ENCODE peak calls at places on chromosome 5, in seven cellular contexts. P, O, Z, S, Q, V and G are unnamed samples.

GRCh38 chr5:10461041-10461440 is 19.4 kb downstream of the ROPN1L start:
- DNase-seq in V (no peak), Q (no peak), Z (no peak), S (no peak), P (no peak), O (no peak), G (no peak)

GRCh38 chr5:107496466-107496865 is 174.3 kb downstream of the EFNA5 start:
- DNase-seq in S (no peak), Z (no peak), O (no peak), Q (no peak), V (no peak), P (no peak), G (no peak)

GRCh38 chr5:124512236-124512635 is 234.2 kb downstream of the ZNF608 start:
- DNase-seq in Z (peak; percentile 67), V (peak; percentile 37), S (no peak), O (no peak), Q (no peak), P (no peak), G (no peak)

GRCh38 chr5:81856948-81857928 is 106.3 kb upstream of the SSBP2 start:
- DNase-seq in S (peak; percentile 55), Z (peak; percentile 92), O (no peak), P (peak; percentile 69), V (peak; percentile 38), Q (peak; percentile 72), G (peak; percentile 86)

GRCh38 chr5:116650544-116650943 is 75.9 kb upstream of the SEMA6A start:
- DNase-seq in O (no peak), P (no peak), Q (no peak), S (no peak), Z (no peak), V (no peak), G (no peak)

GRCh38 chr5:57650360-57651069 is 167.9 kb upstream of the ACTBL2 start:
- DNase-seq in O (peak; percentile 89), Q (no peak), V (peak; percentile 70), Z (peak; percentile 25), S (peak; percentile 33), P (peak; percentile 8), G (peak; percentile 50)

GRCh38 chr5:84130006-84130580 is 254.6 kb downstream of the EDIL3 start:
- DNase-seq in S (no peak), Q (no peak), Z (no peak), V (no peak), O (no peak), P (no peak), G (no peak)

GRCh38 chr5:41312478-41313060 is 99.2 kb upstream of the C6 start:
- DNase-seq in Z (no peak), P (no peak), O (no peak), Q (no peak), S (no peak), V (no peak), G (no peak)

GRCh38 chr5:127358782-127359181 is 68.2 kb downstream of the MEGF10 start:
- DNase-seq in V (peak; percentile 26), S (no peak), Q (no peak), Z (no peak), O (no peak), P (no peak), G (no peak)

GRCh38 chr5:54695198-54695966 is 177.8 kb downstream of the SNX18 start:
- DNase-seq in Q (no peak), O (no peak), V (no peak), P (no peak), S (no peak), Z (no peak), G (no peak)

GRCh38 chr5:59745422-59745863 is 148.1 kb downstream of the PDE4D start:
- DNase-seq in P (peak; percentile 52), O (no peak), S (peak; percentile 43), Z (peak; percentile 55), V (peak; percentile 98), Q (no peak), G (peak; percentile 21)

GRCh38 chr5:148651528-148651927 is 2.8 kb downstream of the HTR4 start:
- DNase-seq in P (no peak), V (no peak), S (no peak), O (no peak), Z (no peak), Q (no peak), G (no peak)

GRCh38 chr5:149002761-149003689 is 59.8 kb downstream of the SH3TC2 start:
- DNase-seq in Q (no peak), O (no peak), V (peak; percentile 33), Z (no peak), S (no peak), P (no peak), G (no peak)

GRCh38 chr5:69189162-69190086 is at the start of gene CENPH:
- DNase-seq in V (peak; percentile 91), S (peak; percentile 88), P (peak; percentile 89), O (peak; percentile 93), Q (peak; percentile 79), Z (peak; percentile 92), G (peak; percentile 95)

GRCh38 chr5:1923341-1923740 is 40.6 kb upstream of the IRX4 start:
- DNase-seq in O (peak; percentile 8), Z (no peak), V (no peak), Q (no peak), S (no peak), P (no peak), G (no peak)

GRCh38 chr5:74640450-74641013 is at the start of gene ENC1:
- DNase-seq in Z (peak; percentile 93), S (peak; percentile 88), Q (peak; percentile 79), P (peak; percentile 84), V (peak; percentile 90), O (peak; percentile 94), G (peak; percentile 94)

GRCh38 chr5:161064297-161064696 is 212.3 kb upstream of the ATP10B start:
- DNase-seq in Q (no peak), S (no peak), O (no peak), P (no peak), Z (no peak), V (no peak), G (no peak)

GRCh38 chr5:161064800-161065199 is 212.8 kb upstream of the ATP10B start:
- DNase-seq in V (no peak), S (no peak), Q (no peak), Z (no peak), O (no peak), P (no peak), G (no peak)
- TF ChIP-seq CTCF in V (no peak), S (no peak), Q (no peak), Z (no peak), O (no peak), P (no peak), G (no peak)

GRCh38 chr5:71456362-71456743 is 902 bp downstream of the BDP1 start:
- DNase-seq in Q (no peak), P (no peak), V (no peak), O (no peak), S (no peak), Z (no peak), G (no peak)
- TF ChIP-seq CTCF in Q (no peak), P (no peak), V (no peak), O (no peak), S (no peak), Z (no peak), G (no peak)

DNA sequence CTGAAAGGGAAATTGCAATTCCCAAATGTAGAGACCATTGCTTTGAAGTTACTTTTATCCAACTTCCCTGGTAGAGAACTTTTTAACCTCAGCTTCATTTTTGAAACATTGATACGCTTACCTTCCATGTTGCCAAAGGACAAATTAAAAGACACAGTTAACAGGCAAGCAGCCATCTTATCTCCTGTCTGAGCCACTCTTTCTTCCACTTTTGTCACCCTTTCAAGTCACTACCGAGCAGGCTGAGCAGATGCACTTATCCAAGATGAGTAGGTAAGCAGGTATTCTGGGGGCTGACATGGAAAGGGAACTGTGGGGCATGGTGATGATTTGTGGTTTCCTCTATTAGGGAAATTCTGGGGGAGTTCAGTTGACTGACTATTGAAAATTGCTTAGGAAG is 66.7 kb downstream of the DOCK2 start:
- DNase-seq in Q (no peak), V (no peak), S (no peak), P (no peak), O (no peak), Z (no peak), G (no peak)
- TF ChIP-seq CTCF in Q (no peak), V (no peak), S (no peak), P (no peak), O (no peak), Z (no peak), G (no peak)

DNA sequence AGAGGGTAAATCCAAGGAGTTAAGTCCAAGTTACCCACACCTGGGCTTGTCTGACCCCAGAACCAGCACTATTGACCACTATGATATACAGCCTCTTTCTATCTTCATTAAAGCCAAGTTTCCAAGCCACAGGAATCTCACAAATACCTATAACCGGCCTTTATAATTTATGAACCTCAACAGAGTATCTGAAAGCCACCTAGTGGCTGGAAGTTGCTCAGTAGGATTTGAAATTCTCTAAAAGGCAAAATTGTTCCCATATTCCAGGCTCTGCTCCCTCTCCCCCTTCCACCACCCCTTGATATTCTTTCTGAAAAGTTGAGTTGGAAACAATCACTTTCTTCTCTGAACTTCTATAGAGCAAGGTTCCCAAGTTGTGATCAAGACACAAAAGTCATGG is 106.4 kb upstream of the GPR151 start:
- DNase-seq in Z (no peak), O (no peak), Q (no peak), P (no peak), V (no peak), S (no peak), G (no peak)
- TF ChIP-seq CTCF in Z (no peak), O (peak; percentile 51), Q (no peak), P (no peak), V (no peak), S (no peak), G (peak; percentile 66)

GRCh38 chr5:133489632-133490031 is 122.7 kb downstream of the FSTL4 start:
- DNase-seq in V (no peak), P (no peak), Q (no peak), Z (no peak), S (no peak), O (no peak), G (peak; percentile 32)
- TF ChIP-seq CTCF in V (no peak), P (no peak), Q (no peak), Z (no peak), S (no peak), O (peak; percentile 23), G (no peak)

DNA sequence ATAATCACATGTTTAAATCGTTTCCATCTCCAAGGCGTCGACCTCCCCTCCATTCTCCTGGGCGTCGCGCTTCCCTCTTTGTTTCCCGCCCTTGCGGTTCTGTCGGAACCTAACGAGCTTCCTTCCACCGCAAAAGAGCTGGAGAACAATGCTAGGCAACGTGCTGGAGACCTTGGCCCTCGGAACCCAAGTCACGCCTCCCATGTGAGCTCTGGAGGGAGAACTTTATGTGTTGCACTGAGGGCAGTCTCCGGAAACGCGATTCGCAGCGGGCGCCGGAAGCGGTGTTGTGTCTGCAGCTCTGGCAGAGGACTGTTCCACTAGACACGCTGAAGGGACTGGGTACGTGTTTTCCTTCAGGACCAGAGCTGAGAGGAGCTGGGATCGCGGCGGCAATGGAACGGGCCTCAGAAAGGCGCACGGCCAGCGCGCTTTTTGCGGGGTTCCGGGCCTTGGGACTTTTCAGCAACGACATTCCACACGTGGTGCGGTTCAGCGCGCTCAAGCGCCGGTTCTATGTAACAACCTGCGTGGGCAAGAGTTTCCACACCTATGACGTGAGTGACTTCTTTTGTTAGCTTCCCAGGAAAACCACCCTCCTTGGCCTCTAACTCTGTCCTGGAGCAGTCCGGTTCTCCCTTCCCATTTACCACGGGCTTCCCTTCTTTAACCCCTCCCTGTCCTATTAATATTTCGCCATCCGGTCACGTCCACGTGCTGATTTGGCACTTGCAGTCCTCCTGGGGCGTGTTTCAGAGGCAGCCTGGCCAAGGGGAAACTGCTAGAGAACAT is at the start of gene WDR36:
- DNase-seq in S (peak; percentile 89), V (peak; percentile 95), P (peak; percentile 84), O (peak; percentile 92), Z (peak; percentile 93), Q (peak; percentile 86), G (peak; percentile 93)
- TF ChIP-seq CTCF in S (no peak), V (no peak), P (no peak), O (no peak), Z (no peak), Q (peak; percentile 27), G (no peak)

GRCh38 chr5:136802382-136802781 is 437.0 kb upstream of the TRPC7 start:
- DNase-seq in P (no peak), Z (no peak), V (peak; percentile 60), S (no peak), Q (no peak), O (no peak), G (peak; percentile 44)
- TF ChIP-seq CTCF in P (no peak), Z (peak; percentile 40), V (no peak), S (no peak), Q (peak; percentile 56), O (no peak), G (no peak)